ENCODE peak calls at places on chromosomes 6 and 20, in six cellular contexts. J, T, B, C, G and P are unnamed samples.

GRCh38 chr6:111061493-111061892 is 25.8 kb upstream of the SLC16A10 start:
- DNase-seq in C (no peak), J (no peak), G (no peak), T (peak), B (peak), P (no peak)

GRCh38 chr6:48061630-48062029 is 49.4 kb downstream of the PTCHD4 start:
- DNase-seq in B (peak), T (no peak), J (peak), C (peak), G (no peak), P (no peak)

GRCh38 chr20:62816031-62816878 is 595 bp upstream of the COL9A3 start:
- DNase-seq in T (no peak), C (no peak), B (no peak), J (peak), G (no peak), P (no peak)

GRCh38 chr6:140567469-140567868 is 1193.0 kb upstream of the CITED2 start:
- DNase-seq in T (no peak), J (peak), G (no peak), B (peak), C (peak), P (no peak)

GRCh38 chr6:95266537-95267258 is 310.6 kb upstream of the MANEA start:
- DNase-seq in G (no peak), T (no peak), J (no peak), C (no peak), B (peak), P (no peak)

GRCh38 chr6:30883743-30884520 is at the start of gene DDR1:
- DNase-seq in C (peak), J (peak), T (peak), G (peak), B (peak), P (no peak)

GRCh38 chr6:79808846-79809245 is 138.5 kb downstream of the ELOVL4 start:
- DNase-seq in J (peak), B (no peak), T (no peak), C (no peak), G (no peak), P (no peak)

GRCh38 chr6:125102901-125103300 is 50.7 kb upstream of the TPD52L1 start:
- DNase-seq in G (no peak), J (peak), B (peak), C (peak), T (peak), P (peak)

GRCh38 chr20:11453430-11453829 is 464.3 kb upstream of the BTBD3 start:
- DNase-seq in G (no peak), B (peak), J (peak), C (peak), T (peak), P (no peak)

GRCh38 chr6:5981274-5982026 is 25.3 kb downstream of the NRN1 start:
- DNase-seq in C (peak), B (peak), J (no peak), G (no peak), T (peak), P (no peak)

GRCh38 chr20:38167851-38168760 is 3.0 kb upstream of the TGM2 start:
- DNase-seq in B (peak), J (peak), T (peak), C (peak), G (peak), P (no peak)

GRCh38 chr20:64212750-64213149 is 42.8 kb upstream of the PCMTD2 start:
- DNase-seq in B (peak), J (peak), C (peak), T (no peak), G (peak), P (no peak)

GRCh38 chr6:127343753-127344659 is 597 bp upstream of the ECHDC1 start:
- DNase-seq in C (peak), B (peak), T (peak), G (no peak), J (peak), P (no peak)

GRCh38 chr20:40942775-40943174 is 85.8 kb upstream of the TOP1 start:
- DNase-seq in J (no peak), B (no peak), G (no peak), T (no peak), C (no peak), P (no peak)

GRCh38 chr6:169997930-169998218 is 246.5 kb downstream of the ERMARD start:
- DNase-seq in B (no peak), G (no peak), C (no peak), T (no peak), J (no peak), P (no peak)

GRCh38 chr6:13272131-13273046 is 55.9 kb downstream of the TBC1D7 start:
- DNase-seq in C (no peak), T (no peak), G (peak), B (no peak), J (no peak), P (no peak)

GRCh38 chr6:168198302-168199180 is 119.5 kb upstream of the FRMD1 start:
- DNase-seq in J (no peak), C (no peak), G (no peak), B (no peak), T (no peak), P (no peak)

GRCh38 chr6:71349395-71349794 is 60.8 kb downstream of the OGFRL1 start:
- DNase-seq in G (no peak), B (peak), T (no peak), C (peak), J (peak), P (peak)

GRCh38 chr6:147063469-147064031 is 140.7 kb upstream of the STXBP5 start:
- DNase-seq in J (peak), B (peak), T (peak), G (no peak), C (peak), P (peak)

GRCh38 chr6:143410859-143411270 is 39.6 kb downstream of the ADAT2 start:
- DNase-seq in G (no peak), J (peak), B (peak), C (peak), T (peak), P (no peak)

GRCh38 chr6:126939784-126940183 is 178.7 kb upstream of the RSPO3 start:
- DNase-seq in T (no peak), C (no peak), G (no peak), J (no peak), B (no peak), P (no peak)

GRCh38 chr6:108684809-108685329 is 124.2 kb downstream of the FOXO3 start:
- DNase-seq in T (peak), G (no peak), C (peak), J (no peak), B (no peak), P (no peak)

GRCh38 chr6:113978084-113978675 is 7.2 kb upstream of the HDAC2 start:
- DNase-seq in C (no peak), T (no peak), B (peak), G (no peak), J (no peak), P (no peak)

GRCh38 chr6:119643866-119644265 is 294.3 kb upstream of the MAN1A1 start:
- DNase-seq in B (no peak), J (peak), C (no peak), T (no peak), G (no peak), P (no peak)

GRCh38 chr6:156832166-156832743 is 55.1 kb downstream of the ARID1B start:
- DNase-seq in T (peak), J (no peak), B (peak), C (peak), G (peak), P (peak)

GRCh38 chr6:131065824-131066171 is 2.8 kb upstream of the EPB41L2 start:
- DNase-seq in J (no peak), G (no peak), C (no peak), T (no peak), B (no peak), P (no peak)

DNA sequence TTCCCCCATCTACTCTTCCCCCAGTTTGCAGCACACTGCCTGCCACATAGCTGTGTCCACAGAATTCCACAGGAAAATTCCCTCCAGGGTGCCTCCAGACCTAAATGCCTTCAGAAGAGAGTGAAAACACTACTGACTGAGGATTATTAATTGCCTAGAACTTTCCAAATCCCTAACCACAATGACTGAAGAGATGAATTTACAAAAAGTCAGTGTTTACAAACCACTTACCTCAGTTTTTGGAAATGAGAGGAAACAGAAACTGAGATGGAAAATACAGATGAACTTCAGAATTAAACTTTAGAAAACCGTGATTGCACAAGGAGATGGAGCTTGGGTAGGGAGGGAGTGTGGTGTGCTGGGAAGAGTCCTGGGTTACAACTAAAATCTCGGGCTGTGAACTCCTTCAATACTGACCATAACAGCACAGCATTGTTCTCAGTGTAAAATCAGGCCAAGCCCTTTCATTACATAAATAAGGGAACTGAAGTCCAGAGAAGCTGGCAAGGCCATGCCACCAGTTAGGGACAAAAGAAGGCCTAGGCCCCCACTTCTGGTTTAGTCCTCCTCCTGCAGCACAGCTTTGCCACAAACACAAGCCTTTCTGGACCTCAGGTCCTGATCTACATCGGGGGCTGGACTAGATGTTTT is 4.1 kb downstream of the ELMO2 start:
- DNase-seq in C (peak), G (no peak), B (no peak), T (no peak), J (peak), P (no peak)
- H3K4me3 ChIP-seq in C (no peak), G (no peak), B (no peak), T (no peak), J (peak), P (no peak)

GRCh38 chr20:33992923-33993799 is 550 bp upstream of the RALY start:
- DNase-seq in J (peak), C (peak), G (peak), B (peak), T (peak), P (peak)

GRCh38 chr20:33995053-33995816 is 1.5 kb downstream of the RALY start:
- DNase-seq in C (peak), T (no peak), B (peak), J (peak), G (no peak), P (no peak)

GRCh38 chr20:33992145-33992922 is 1.4 kb upstream of the RALY start:
- DNase-seq in J (peak), B (no peak), G (no peak), C (no peak), T (no peak), P (no peak)

GRCh38 chr20:33993800-33994623 is at the start of gene RALY:
- DNase-seq in C (peak), J (peak), G (peak), T (peak), B (peak), P (peak)

GRCh38 chr20:33994624-33994913 is 858 bp downstream of the RALY start:
- DNase-seq in J (no peak), G (no peak), T (no peak), C (no peak), B (no peak), P (no peak)
- H3K4me3 ChIP-seq in J (peak), G (peak), T (peak), C (peak), B (peak), P (peak)

GRCh38 chr6:26225848-26226590 is 138.8 kb downstream of the HFE start:
- DNase-seq in G (no peak), T (no peak), J (no peak), B (no peak), C (no peak), P (no peak)
- H3K4me3 ChIP-seq in G (peak), T (peak), J (peak), B (no peak), C (peak), P (no peak)

DNA sequence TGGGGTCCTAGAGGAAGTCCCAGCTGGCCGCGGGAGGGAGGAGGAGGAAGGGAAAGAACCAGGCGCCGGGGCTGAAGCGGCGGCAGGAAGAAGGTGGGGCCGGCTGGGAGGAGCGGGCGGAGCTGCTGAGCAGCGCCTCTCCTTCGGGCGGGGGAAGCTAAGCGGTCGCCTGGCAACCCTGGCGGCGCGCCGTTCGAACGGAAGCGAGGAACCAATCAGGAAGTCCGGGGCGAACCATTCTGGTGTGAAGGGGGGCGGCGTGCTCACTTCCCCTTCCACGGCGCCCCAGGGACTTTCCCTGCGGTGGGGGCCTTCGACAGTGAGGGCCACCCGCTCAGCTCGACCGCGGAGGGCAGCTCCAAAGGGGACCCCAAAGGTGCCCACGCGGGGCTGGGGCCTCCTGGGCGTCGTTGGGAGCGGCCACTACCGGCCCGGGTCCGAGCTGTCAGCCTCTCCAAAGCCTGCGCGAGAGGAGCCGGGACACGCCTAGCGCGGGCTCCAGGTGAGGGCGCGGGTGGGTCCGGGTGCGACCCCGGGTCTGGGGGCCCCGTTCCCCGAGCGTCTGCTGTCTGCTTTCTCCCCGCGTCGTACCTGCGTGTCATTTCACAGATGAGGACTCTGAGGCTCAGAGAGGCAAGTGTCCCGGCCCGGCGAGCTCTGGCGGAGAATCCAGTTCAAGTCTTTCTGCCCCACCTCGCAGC is at the start of gene FAM110A:
- DNase-seq in B (peak), J (peak), G (peak), C (peak), T (peak), P (peak)
- H3K4me3 ChIP-seq in B (peak), J (peak), G (peak), C (peak), T (peak), P (peak)

DNA sequence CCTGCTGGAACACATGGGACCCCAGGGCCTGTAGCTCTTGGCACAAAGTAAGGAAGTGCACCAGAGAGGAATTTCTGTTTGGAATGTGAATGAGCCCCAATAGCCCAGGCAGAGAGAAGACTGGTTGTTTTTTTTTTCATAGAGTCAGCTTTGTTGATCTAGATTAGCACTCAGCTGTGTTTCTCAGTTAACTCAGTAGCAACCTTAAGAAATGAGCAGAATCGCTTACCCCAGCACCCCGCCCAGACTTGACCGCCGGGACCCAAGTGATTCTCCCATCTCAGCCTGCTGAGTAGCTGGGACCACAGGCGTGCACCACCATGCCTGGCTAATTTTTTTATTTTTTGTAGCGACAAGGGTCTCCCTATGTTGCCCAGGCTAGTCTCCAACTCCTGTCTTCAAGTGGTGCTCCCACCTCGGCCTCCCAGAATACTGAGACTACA is 2.8 kb downstream of the MGME1 start:
- DNase-seq in J (peak), C (peak), T (peak), G (no peak), B (peak), P (no peak)
- H3K4me3 ChIP-seq in J (peak), C (peak), T (peak), G (peak), B (peak), P (no peak)

GRCh38 chr6:89351632-89352328 is 742 bp downstream of the UBE2J1 start:
- DNase-seq in G (no peak), B (peak), J (peak), T (no peak), C (no peak), P (no peak)

GRCh38 chr6:89347825-89348224 is 4.7 kb downstream of the UBE2J1 start:
- DNase-seq in C (peak), T (no peak), B (peak), G (peak), J (peak), P (no peak)

GRCh38 chr6:89352329-89353117 is at the start of gene UBE2J1:
- DNase-seq in T (peak), C (peak), G (peak), B (peak), J (peak), P (peak)

GRCh38 chr6:89348372-89348771 is 4.2 kb downstream of the UBE2J1 start:
- DNase-seq in J (no peak), C (no peak), G (no peak), B (peak), T (no peak), P (no peak)

GRCh38 chr6:89350281-89351037 is 2.1 kb downstream of the UBE2J1 start:
- DNase-seq in G (no peak), T (no peak), B (peak), C (peak), J (peak), P (no peak)
- H3K4me3 ChIP-seq in G (peak), T (peak), B (peak), C (no peak), J (peak), P (no peak)

GRCh38 chr6:154737424-154737823 is 4.2 kb downstream of the SCAF8 start:
- DNase-seq in T (no peak), B (no peak), G (no peak), J (no peak), C (no peak), P (no peak)

GRCh38 chr6:154740658-154741057 is 7.4 kb downstream of the SCAF8 start:
- DNase-seq in G (no peak), J (no peak), T (no peak), B (no peak), C (no peak), P (no peak)

GRCh38 chr6:154736613-154737259 is 3.5 kb downstream of the SCAF8 start:
- DNase-seq in T (no peak), B (no peak), C (no peak), G (no peak), J (no peak), P (no peak)

GRCh38 chr6:154733610-154734379 is 579 bp downstream of the SCAF8 start:
- DNase-seq in J (peak), B (peak), T (peak), G (peak), C (peak), P (peak)

DNA sequence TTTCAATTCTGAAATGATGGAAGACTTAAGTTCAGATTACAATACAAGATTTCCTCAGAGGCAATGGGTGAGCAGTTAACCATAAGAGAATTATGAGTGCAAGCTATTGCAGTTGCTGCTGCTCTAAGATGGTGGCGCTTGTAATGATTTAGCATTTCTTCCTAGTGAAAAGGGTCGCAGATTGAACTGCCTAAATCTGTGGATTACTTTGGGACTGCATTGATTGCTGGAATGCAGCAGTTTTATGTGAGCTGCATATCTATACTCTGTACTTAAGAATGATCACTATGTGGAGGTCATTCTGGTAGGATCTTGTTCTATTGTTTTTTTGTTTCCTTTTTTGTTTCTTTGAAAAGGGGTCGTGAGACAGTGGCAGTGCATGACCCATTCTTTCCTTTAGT is 5.3 kb downstream of the SCAF8 start:
- DNase-seq in G (no peak), C (peak), J (peak), B (peak), T (no peak), P (no peak)
- H3K4me3 ChIP-seq in G (no peak), C (no peak), J (no peak), B (no peak), T (no peak), P (no peak)

GRCh38 chr6:150668882-150669476 is 69.3 kb downstream of the PLEKHG1 start:
- DNase-seq in T (no peak), J (peak), G (no peak), C (peak), B (no peak), P (no peak)
- H3K4me3 ChIP-seq in T (no peak), J (no peak), G (no peak), C (no peak), B (no peak), P (no peak)